ENCODE peak calls at places on chromosomes 12 and 14, in four cellular contexts. G, V, Z and L are unnamed samples.

GRCh38 chr12:31325524-31325875 is 450 bp downstream of the SINHCAF start:
- DNase-seq in G (no peak), V (no peak), Z (peak), L (no peak)

GRCh38 chr12:78571953-78572352 is 292.6 kb upstream of the SYT1 start:
- DNase-seq in G (no peak), V (no peak), Z (no peak), L (no peak)

GRCh38 chr12:15208871-15209656 is 12.2 kb downstream of the RERG start:
- DNase-seq in G (no peak), V (no peak), Z (no peak), L (no peak)

GRCh38 chr14:74911704-74912103 is 11.4 kb downstream of the RPS6KL1 start:
- DNase-seq in G (no peak), V (no peak), Z (no peak), L (no peak)

GRCh38 chr14:96187216-96188050 is 17.2 kb upstream of the BDKRB2 start:
- DNase-seq in G (no peak), V (no peak), Z (peak), L (no peak)

GRCh38 chr12:91404362-91404899 is 221.8 kb upstream of the DCN start:
- DNase-seq in G (no peak), V (no peak), Z (no peak), L (no peak)

GRCh38 chr14:99148131-99148530 is 123.9 kb downstream of the BCL11B start:
- DNase-seq in G (no peak), V (no peak), Z (no peak), L (no peak)

GRCh38 chr12:28318273-28318672 is 128.0 kb downstream of the CCDC91 start:
- DNase-seq in G (no peak), V (no peak), Z (no peak), L (no peak)

GRCh38 chr12:117498256-117498655 is 136.8 kb upstream of the NOS1 start:
- DNase-seq in G (no peak), V (no peak), Z (no peak), L (no peak)

GRCh38 chr12:117501470-117501869 is 140.0 kb upstream of the NOS1 start:
- DNase-seq in G (peak), V (no peak), Z (peak), L (peak)

GRCh38 chr12:117498880-117499279 is 137.5 kb upstream of the NOS1 start:
- DNase-seq in G (no peak), V (no peak), Z (no peak), L (no peak)

GRCh38 chr12:117501066-117501465 is 139.6 kb upstream of the NOS1 start:
- DNase-seq in G (no peak), V (no peak), Z (no peak), L (no peak)

DNA sequence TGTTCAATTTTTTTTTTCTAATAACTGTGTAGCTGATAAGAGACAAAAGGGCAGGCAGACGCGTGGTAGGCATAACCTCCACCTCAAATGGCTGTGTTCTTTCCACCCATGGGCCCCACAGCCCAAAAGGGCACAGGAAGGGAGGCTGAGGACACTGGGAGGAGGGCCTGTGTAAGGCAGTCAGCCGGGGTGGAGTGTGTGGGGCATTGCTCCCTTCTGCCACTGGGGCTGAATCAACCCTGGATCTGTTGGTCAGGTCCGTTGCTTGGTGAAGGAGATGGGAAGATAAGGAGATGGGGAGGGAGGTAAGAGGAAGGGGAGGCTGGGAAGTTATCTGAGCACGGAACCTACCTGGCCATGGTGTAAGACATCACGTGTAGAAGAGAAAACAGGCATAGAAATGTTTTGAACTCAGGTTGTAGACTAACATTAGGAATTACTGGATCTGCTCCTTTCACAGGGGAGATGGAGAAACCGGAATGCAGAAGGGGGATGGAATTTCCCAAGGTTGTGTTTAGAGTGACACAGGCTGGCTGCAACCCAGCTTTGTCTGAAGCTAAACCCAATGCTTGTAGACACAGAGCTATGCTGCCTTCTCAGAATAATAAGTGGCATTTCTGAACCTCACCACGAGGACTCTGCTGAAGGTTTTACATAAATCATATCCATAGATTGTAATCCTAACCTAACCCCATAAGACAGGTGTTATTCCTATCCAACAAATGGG is 138.5 kb upstream of the NOS1 start:
- DNase-seq in G (no peak), V (no peak), Z (no peak), L (no peak)
- H3K4me3 ChIP-seq in G (no peak), V (no peak), Z (no peak), L (no peak)

GRCh38 chr14:22380511-22381455 is 208.2 kb downstream of the DAD1 start:
- DNase-seq in G (no peak), V (no peak), Z (no peak), L (no peak)
- H3K4me3 ChIP-seq in G (no peak), V (no peak), Z (no peak), L (no peak)

GRCh38 chr12:48787791-48788521 is 933 bp downstream of the ADCY6 start:
- DNase-seq in G (no peak), V (no peak), Z (peak), L (no peak)

GRCh38 chr12:48788852-48789775 is at the start of gene ADCY6:
- DNase-seq in G (peak), V (peak), Z (peak), L (peak)

GRCh38 chr12:48789858-48790326 is 1.0 kb upstream of the ADCY6 start:
- DNase-seq in G (no peak), V (no peak), Z (no peak), L (no peak)

GRCh38 chr12:48786591-48787544 is 2.0 kb downstream of the ADCY6 start:
- DNase-seq in G (peak), V (peak), Z (no peak), L (peak)

GRCh38 chr12:48788522-48788851 is 402 bp downstream of the ADCY6 start:
- DNase-seq in G (no peak), V (no peak), Z (peak), L (no peak)
- H3K4me3 ChIP-seq in G (peak), V (peak), Z (peak), L (peak)

GRCh38 chr12:64008596-64008995 is 164.1 kb downstream of the SRGAP1 start:
- DNase-seq in G (no peak), V (no peak), Z (no peak), L (no peak)
- H3K4me3 ChIP-seq in G (no peak), V (no peak), Z (no peak), L (no peak)